ENCODE peak calls at places on chromosomes 1 and 21, in four cellular contexts. T is astrocyte; J is CD8-positive, alpha-beta T cell; U is esophagus squamous epithelium. M is an unnamed sample.
A peak's percentile ranks its signal among the peaks of the same experiment; 100 is the strongest.

GRCh38 chr1:205375816-205376545 is 19.3 kb upstream of the KLHDC8A start:
- DNase-seq in T (no peak), J (no peak), U (no peak), M (peak; percentile 72)

GRCh38 chr1:110250018-110250417 is 39.9 kb downstream of the KCNC4 start:
- DNase-seq in T (no peak), J (no peak), U (no peak), M (no peak)

GRCh38 chr21:45577806-45578801 is 35.9 kb upstream of the SLC19A1 start:
- DNase-seq in T (no peak), J (no peak), U (no peak), M (no peak)

GRCh38 chr21:46352156-46352499 is 28.2 kb downstream of the PCNT start:
- DNase-seq in T (no peak), J (no peak), U (no peak), M (no peak)

GRCh38 chr1:53548031-53548491 is 88.9 kb downstream of the DMRTB1 start:
- DNase-seq in T (no peak), J (no peak), U (no peak), M (no peak)

GRCh38 chr1:221829327-221830011 is 87.6 kb upstream of the DUSP10 start:
- DNase-seq in T (peak; percentile 97), J (peak; percentile 60), U (no peak), M (no peak)

GRCh38 chr1:202498542-202498941 is 150.0 kb downstream of the PPP1R12B start:
- DNase-seq in T (no peak), J (no peak), U (no peak), M (no peak)

GRCh38 chr1:224884428-224884827 is 45.0 kb upstream of the DNAH14 start:
- DNase-seq in T (peak; percentile 49), J (no peak), U (no peak), M (peak; percentile 46)

GRCh38 chr1:36458910-36459309 is 5.3 kb downstream of the MRPS15 start:
- DNase-seq in T (no peak), J (no peak), U (no peak), M (no peak)

GRCh38 chr1:168372307-168372706 is 91.6 kb downstream of the TBX19 start:
- DNase-seq in T (no peak), J (no peak), U (no peak), M (no peak)
- TF ChIP-seq CTCF in T (no peak), J (no peak), U (no peak), M (no peak)

DNA sequence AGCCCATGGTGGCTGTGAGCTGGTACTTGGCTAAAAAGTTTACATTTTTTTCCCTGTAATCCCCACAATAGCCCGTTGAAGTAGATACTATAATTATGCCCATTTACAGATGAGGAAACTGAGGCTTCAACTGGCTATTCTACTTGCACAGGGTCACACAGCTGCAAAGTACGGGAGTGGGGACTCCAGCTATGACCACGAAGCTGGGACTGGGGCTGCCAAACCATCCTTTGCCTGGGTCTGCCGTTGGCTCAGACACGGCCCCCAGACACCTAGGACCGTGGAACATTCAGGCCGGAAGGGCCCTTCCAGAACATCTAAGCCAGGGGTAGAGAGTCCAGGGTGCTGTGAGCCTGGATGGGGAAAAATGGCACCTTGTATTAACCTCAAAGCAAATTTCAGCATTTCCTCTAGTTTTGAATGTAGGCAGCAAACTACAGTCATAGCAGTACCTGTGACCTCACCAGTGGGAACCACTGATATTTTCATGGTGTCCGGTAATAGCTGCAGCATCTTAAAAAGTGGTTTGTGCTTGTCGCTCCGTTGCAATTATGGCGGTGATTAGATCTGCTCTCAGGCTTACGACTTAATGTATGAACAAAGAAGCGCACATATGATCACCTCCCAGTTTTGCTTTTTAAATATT is 4.3 kb downstream of the TP73 start:
- DNase-seq in T (no peak), J (no peak), U (no peak), M (no peak)
- H3K27ac ChIP-seq in T (no peak overlapping the region), J (no peak overlapping the region), U (no peak overlapping the region), M (no peak overlapping the region)

GRCh38 chr1:13748610-13749505 is 48.9 kb downstream of the PRDM2 start:
- DNase-seq in T (peak; percentile 89), J (peak; percentile 97), U (peak; percentile 91), M (peak; percentile 98)
- TF ChIP-seq CTCF in T (no peak), J (no peak), U (peak; percentile 27), M (peak; percentile 10)

DNA sequence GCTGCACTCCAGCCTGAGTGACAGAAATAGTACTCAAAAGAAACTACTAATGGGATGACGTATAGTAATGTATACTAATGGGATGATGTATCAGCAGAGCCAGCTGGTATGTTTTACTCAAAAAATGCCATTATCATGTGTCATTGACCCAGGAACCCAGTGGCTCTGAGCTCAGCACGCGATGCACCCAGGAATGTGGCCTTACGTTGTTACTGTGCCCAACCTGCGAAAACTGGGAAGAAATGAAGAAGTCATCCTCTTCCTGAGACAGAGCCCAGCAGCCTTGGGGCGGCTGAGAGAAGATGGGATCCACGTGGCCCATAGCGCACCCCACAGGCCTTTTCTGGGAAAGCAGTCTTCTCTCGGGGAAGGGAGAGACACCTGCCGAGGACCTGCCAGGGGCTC is 8.8 kb downstream of the UBE2J2 start:
- DNase-seq in T (peak; percentile 98), J (no peak), U (no peak), M (peak; percentile 79)
- H3K27ac ChIP-seq in T (peak overlapping the region; percentile 97), J (no peak overlapping the region), U (no peak overlapping the region), M (peak overlapping the region; percentile 35)

GRCh38 chr1:154115180-154115579 is 39.7 kb downstream of the NUP210L start:
- DNase-seq in T (no peak), J (no peak), U (no peak), M (peak; percentile 8)

DNA sequence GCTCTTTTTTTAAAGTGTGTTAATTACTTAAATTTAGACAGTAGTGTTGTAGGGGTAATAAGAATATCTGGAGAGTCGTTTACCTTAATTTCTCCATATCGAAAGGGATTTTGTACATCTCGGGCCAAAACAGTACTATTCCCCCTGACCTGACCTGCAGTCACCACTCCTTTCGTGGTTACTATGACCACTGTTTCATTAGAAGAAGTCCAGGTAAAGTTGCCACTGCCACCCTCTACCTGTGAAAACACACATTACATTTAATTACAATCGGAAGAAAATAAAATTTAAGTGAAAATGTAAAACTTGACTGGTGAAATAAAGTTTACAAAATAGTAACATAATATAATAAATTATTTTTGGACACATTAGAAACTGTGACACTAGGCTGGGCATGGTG is 37.2 kb downstream of the NUP210L start:
- DNase-seq in T (no peak), J (no peak), U (no peak), M (no peak)
- TF ChIP-seq CTCF in T (no peak), J (no peak), U (no peak), M (no peak)

GRCh38 chr1:6890686-6891085 is 105.4 kb downstream of the CAMTA1 start:
- DNase-seq in T (no peak), J (no peak), U (no peak), M (no peak)

GRCh38 chr1:6888268-6888667 is 103.0 kb downstream of the CAMTA1 start:
- DNase-seq in T (peak; percentile 22), J (no peak), U (no peak), M (peak; percentile 33)

GRCh38 chr1:6888870-6889269 is 103.6 kb downstream of the CAMTA1 start:
- DNase-seq in T (no peak), J (no peak), U (no peak), M (no peak)

GRCh38 chr1:6889875-6890480 is 104.7 kb downstream of the CAMTA1 start:
- DNase-seq in T (peak; percentile 32), J (peak; percentile 31), U (no peak), M (peak; percentile 74)

GRCh38 chr1:6891781-6892579 is 106.7 kb downstream of the CAMTA1 start:
- DNase-seq in T (peak; percentile 51), J (no peak), U (no peak), M (no peak)
- H3K27ac ChIP-seq in T (no peak overlapping the region), J (no peak overlapping the region), U (no peak overlapping the region), M (no peak overlapping the region)

DNA sequence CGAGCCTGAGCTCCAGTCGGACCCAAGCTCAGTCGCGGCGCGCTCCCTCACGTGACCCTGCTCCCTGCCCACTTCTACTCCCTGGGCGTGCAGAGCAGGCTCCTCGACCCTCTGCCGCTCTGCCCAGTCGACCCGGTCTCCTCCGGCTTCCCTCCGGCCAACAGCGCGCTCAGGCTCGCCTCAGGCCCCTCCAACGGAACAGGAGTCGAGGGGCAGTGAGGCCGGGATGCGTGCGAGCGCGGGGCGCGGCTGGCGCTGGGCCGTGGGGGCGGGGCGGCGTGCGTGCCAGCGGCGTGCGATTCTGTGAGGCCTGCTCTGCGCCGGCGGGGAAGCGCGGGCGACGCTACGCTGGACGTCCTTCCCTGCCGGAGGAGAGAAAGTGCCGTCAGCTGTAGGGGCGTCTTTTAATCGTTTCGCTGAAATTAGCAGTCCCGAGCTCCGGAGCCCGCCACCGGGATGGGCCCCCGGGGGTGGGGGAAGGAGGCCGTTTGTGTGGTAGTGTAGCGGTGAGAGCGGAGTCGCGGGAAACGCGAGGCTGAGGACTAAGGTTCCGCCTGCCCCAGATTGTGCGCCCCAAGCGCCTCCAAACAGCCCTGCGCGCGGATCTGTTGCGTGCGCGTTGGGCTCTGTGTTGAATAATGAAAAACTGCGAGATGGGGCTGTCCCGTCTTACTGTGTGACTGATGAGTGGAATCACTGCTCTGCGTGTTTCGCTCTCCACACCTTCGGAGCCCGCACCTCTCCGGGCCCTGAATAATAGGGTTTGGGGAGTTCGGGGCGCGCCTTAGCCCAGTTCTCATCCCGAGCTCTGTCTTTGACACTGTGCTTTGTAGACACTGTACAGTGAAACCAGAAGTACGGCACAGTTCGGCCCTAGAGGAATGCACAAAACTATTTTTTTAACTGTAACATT is at the start of gene ACBD6:
- DNase-seq in T (peak; percentile 79), J (peak; percentile 87), U (peak; percentile 42), M (peak; percentile 91)
- TF ChIP-seq CTCF in T (no peak), J (no peak), U (peak; percentile 9), M (peak; percentile 21)

DNA sequence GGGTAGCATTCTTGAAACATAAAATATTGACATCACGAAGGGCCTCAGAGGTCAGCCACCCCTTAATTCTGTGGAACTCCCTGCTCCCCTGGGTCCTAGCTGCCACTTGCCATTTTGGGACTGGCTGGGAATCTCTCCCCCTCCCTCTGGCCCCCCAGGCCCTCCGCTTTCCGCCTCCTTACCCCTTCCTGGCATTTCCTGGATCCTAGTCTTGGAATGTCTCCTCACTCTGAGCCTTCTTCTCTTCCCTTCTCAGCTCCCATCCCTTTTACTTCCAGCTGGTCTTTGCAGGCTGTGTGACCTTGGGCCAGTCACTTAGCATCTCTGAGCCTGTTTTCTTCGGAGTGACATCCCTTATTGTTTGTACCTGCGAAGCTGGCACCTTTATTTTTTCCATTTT is 4.5 kb downstream of the PADI1 start:
- DNase-seq in T (no peak), J (no peak), U (no peak), M (no peak)
- H3K27ac ChIP-seq in T (no peak overlapping the region), J (no peak overlapping the region), U (peak overlapping the region; percentile 92), M (peak overlapping the region; percentile 71)

GRCh38 chr1:62144238-62144831 is 50.3 kb upstream of the L1TD1 start:
- DNase-seq in T (peak; percentile 19), J (no peak), U (no peak), M (peak; percentile 55)
- TF ChIP-seq CTCF in T (peak; percentile 69), J (peak; percentile 54), U (no peak), M (peak; percentile 82)

GRCh38 chr1:213440766-213441165 is 389.7 kb downstream of the RPS6KC1 start:
- DNase-seq in T (no peak), J (no peak), U (no peak), M (no peak)

GRCh38 chr1:213443415-213443814 is 392.4 kb downstream of the RPS6KC1 start:
- DNase-seq in T (no peak), J (no peak), U (no peak), M (no peak)

GRCh38 chr1:213435715-213436114 is 384.7 kb downstream of the RPS6KC1 start:
- DNase-seq in T (no peak), J (no peak), U (no peak), M (no peak)

GRCh38 chr1:213438339-213438738 is 387.3 kb downstream of the RPS6KC1 start:
- DNase-seq in T (no peak), J (no peak), U (no peak), M (no peak)

GRCh38 chr1:213439703-213440102 is 388.7 kb downstream of the RPS6KC1 start:
- DNase-seq in T (no peak), J (no peak), U (no peak), M (no peak)
- H3K27ac ChIP-seq in T (no peak overlapping the region), J (no peak overlapping the region), U (no peak overlapping the region), M (no peak overlapping the region)

M was measured in cardiac muscle cell.